ENCODE peak calls at places on chromosomes 13 and 19, in four cellular contexts. One of them, this sample, is unnamed.

GRCh38 chr13:47426126-47426849 is 529.4 kb upstream of the HTR2A start:
- DNase-seq in IMR-90: peak; percentile 86
- DNase-seq in mesendoderm: no peak
- DNase-seq in H1: no peak
- DNase-seq in this sample: no peak

GRCh38 chr13:110628952-110629701 is 13.8 kb downstream of the NAXD start:
- DNase-seq in IMR-90: no peak
- DNase-seq in mesendoderm: no peak
- DNase-seq in H1: no peak
- DNase-seq in this sample: no peak

GRCh38 chr19:21603431-21604153 is 98.2 kb downstream of the ZNF429 start:
- DNase-seq in IMR-90: no peak
- DNase-seq in mesendoderm: peak; percentile 57
- DNase-seq in H1: no peak
- DNase-seq in this sample: no peak

GRCh38 chr19:3083964-3084363 is 10.2 kb upstream of the GNA11 start:
- DNase-seq in IMR-90: no peak
- DNase-seq in mesendoderm: no peak
- DNase-seq in H1: no peak
- DNase-seq in this sample: no peak

GRCh38 chr19:11373166-11373884 is 1.1 kb upstream of the SWSAP1 start:
- DNase-seq in IMR-90: no peak
- DNase-seq in mesendoderm: peak; percentile 82
- DNase-seq in H1: no peak
- DNase-seq in this sample: peak; percentile 74

GRCh38 chr13:27006519-27007161 is 165.0 kb downstream of the USP12 start:
- DNase-seq in IMR-90: peak; percentile 12
- DNase-seq in mesendoderm: peak; percentile 22
- DNase-seq in H1: peak; percentile 68
- DNase-seq in this sample: peak; percentile 59

GRCh38 chr19:41064974-41065569 is 23.2 kb upstream of the CYP2A13 start:
- DNase-seq in IMR-90: peak; percentile 43
- DNase-seq in mesendoderm: peak; percentile 70
- DNase-seq in H1: no peak
- DNase-seq in this sample: peak; percentile 54

GRCh38 chr13:83281666-83282065 is 600.6 kb downstream of the SLITRK1 start:
- DNase-seq in IMR-90: no peak
- DNase-seq in mesendoderm: no peak
- DNase-seq in H1: no peak
- DNase-seq in this sample: no peak

GRCh38 chr13:33349314-33349995 is 63.9 kb upstream of the STARD13 start:
- DNase-seq in IMR-90: no peak
- DNase-seq in mesendoderm: peak; percentile 43
- DNase-seq in H1: no peak
- DNase-seq in this sample: peak; percentile 47

GRCh38 chr19:55085923-55086715 is 10.4 kb downstream of the EPS8L1 start:
- DNase-seq in IMR-90: no peak
- DNase-seq in mesendoderm: peak; percentile 41
- DNase-seq in H1: peak; percentile 69
- DNase-seq in this sample: no peak

GRCh38 chr19:14114854-14115253 is 2.7 kb downstream of the PRKACA start:
- DNase-seq in IMR-90: no peak
- DNase-seq in mesendoderm: peak; percentile 40
- DNase-seq in H1: peak; percentile 85
- DNase-seq in this sample: peak; percentile 67

GRCh38 chr13:22114630-22115311 is 443.9 kb downstream of the FGF9 start:
- DNase-seq in IMR-90: peak; percentile 78
- DNase-seq in mesendoderm: no peak
- DNase-seq in H1: no peak
- DNase-seq in this sample: no peak

GRCh38 chr13:110624766-110625756 is 9.7 kb downstream of the NAXD start:
- DNase-seq in IMR-90: no peak
- DNase-seq in mesendoderm: no peak
- DNase-seq in H1: peak; percentile 43
- DNase-seq in this sample: no peak

GRCh38 chr19:55452381-55453325 is 8.8 kb downstream of the ISOC2 start:
- DNase-seq in IMR-90: peak; percentile 79
- DNase-seq in mesendoderm: peak; percentile 92
- DNase-seq in H1: peak; percentile 95
- DNase-seq in this sample: peak; percentile 93

GRCh38 chr19:33032218-33032781 is 32.4 kb downstream of the RHPN2 start:
- DNase-seq in IMR-90: no peak
- DNase-seq in mesendoderm: peak; percentile 90
- DNase-seq in H1: no peak
- DNase-seq in this sample: no peak

GRCh38 chr13:27660511-27660910 is 38.8 kb downstream of the POLR1D start:
- DNase-seq in IMR-90: no peak
- DNase-seq in mesendoderm: no peak
- DNase-seq in H1: no peak
- DNase-seq in this sample: no peak

GRCh38 chr13:89465366-89465765 is 1794.2 kb downstream of the SLITRK5 start:
- DNase-seq in IMR-90: no peak
- DNase-seq in mesendoderm: no peak
- DNase-seq in H1: no peak
- DNase-seq in this sample: no peak

GRCh38 chr19:45623984-45624383 is 15.2 kb downstream of the EML2 start:
- DNase-seq in IMR-90: no peak
- DNase-seq in mesendoderm: no peak
- DNase-seq in H1: no peak
- DNase-seq in this sample: no peak
- H4K5ac ChIP-seq in IMR-90: no peak overlapping the region
- H4K5ac ChIP-seq in mesendoderm: no peak overlapping the region
- H4K5ac ChIP-seq in H1: no peak overlapping the region
- H4K5ac ChIP-seq in this sample: no peak overlapping the region

DNA sequence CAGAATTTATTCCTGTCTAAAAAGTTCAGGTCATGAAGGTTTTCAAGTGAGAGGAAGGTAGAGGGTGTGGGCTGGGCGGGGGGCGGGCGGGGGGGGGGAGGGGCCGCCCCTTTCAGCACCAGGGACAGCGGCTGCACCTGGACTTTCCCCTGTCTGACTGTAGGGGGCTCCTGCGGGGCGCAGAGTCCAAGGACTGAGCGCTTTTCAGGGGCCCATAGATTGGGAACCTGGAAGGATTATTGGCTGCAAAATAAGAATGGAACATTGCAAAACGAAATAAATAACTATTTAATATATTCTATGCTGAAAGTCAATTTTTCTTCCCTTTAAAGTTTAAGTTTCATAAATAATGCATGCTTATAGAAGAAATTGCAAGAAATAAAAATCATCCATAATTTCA is 8.9 kb upstream of the CYP4F3 start:
- DNase-seq in IMR-90: no peak
- DNase-seq in mesendoderm: peak; percentile 18
- DNase-seq in H1: no peak
- DNase-seq in this sample: peak; percentile 40
- H4K5ac ChIP-seq in IMR-90: no peak overlapping the region
- H4K5ac ChIP-seq in mesendoderm: no peak overlapping the region
- H4K5ac ChIP-seq in H1: no peak overlapping the region
- H4K5ac ChIP-seq in this sample: no peak overlapping the region

DNA sequence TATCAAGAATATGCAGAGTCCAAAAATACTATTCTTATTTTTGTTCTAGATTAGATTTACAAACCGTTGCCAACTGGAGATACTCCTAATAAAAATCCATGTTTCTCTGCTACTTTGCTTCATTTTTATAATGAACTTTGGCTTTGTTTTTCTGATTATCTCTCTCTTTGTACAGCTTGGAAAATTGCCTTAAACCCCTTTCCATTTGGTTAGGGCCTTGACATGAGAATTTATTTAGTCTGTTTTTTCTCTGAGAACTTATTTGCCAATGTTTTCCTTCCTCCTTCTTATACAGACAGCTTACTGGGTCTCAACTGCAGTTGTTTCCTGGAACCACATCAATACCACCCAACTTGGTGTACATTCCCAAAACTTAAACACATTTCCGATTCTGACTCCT is 555.4 kb downstream of the SLITRK6 start:
- DNase-seq in IMR-90: no peak
- DNase-seq in mesendoderm: no peak
- DNase-seq in H1: no peak
- DNase-seq in this sample: no peak
- H4K5ac ChIP-seq in IMR-90: no peak overlapping the region
- H4K5ac ChIP-seq in mesendoderm: no peak overlapping the region
- H4K5ac ChIP-seq in H1: no peak overlapping the region
- H4K5ac ChIP-seq in this sample: no peak overlapping the region

DNA sequence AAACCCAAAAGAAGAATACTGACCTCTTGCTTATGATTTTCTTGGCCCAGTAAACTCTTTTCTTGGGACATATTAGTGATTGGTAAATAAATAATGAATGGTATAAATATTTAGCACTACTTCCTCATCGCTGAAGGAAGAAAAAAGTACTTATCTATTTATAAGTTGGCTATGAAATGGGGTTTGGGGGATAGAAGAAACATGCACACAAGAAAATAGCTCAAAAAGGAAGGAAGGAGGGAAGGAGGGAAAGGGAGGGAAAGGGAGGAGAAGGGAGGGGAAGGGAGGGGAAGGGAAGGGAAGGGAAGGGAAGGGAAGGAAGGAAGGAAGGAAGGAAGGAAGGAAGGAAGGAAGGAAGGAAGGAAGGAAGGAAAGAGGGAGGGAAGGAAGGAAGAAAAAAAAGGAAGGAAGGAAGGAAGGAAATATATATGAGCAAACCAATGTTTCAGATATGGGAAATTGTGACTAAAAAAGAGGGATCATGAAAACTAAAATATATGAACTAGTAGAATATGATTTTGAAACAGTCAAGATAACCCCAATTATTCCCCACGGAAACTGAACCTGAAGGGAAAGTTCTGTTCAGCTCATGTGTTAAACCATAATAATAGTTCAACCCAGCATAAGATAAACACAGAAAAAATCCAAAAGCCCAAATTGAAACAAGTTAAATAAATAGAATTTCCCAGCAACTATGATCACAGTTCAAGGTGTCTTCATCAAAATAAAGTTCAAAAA is 75.3 kb downstream of the FGF14 start:
- DNase-seq in IMR-90: no peak
- DNase-seq in mesendoderm: no peak
- DNase-seq in H1: no peak
- DNase-seq in this sample: no peak
- H4K5ac ChIP-seq in IMR-90: no peak overlapping the region
- H4K5ac ChIP-seq in mesendoderm: no peak overlapping the region
- H4K5ac ChIP-seq in H1: no peak overlapping the region
- H4K5ac ChIP-seq in this sample: no peak overlapping the region

GRCh38 chr19:27714857-27715256 is 1498.1 kb downstream of the UQCRFS1 start:
- DNase-seq in IMR-90: no peak
- DNase-seq in mesendoderm: no peak
- DNase-seq in H1: no peak
- DNase-seq in this sample: no peak

GRCh38 chr19:27705896-27706295 is 1507.1 kb downstream of the UQCRFS1 start:
- DNase-seq in IMR-90: no peak
- DNase-seq in mesendoderm: no peak
- DNase-seq in H1: no peak
- DNase-seq in this sample: no peak

GRCh38 chr19:27709496-27709895 is 1503.5 kb downstream of the UQCRFS1 start:
- DNase-seq in IMR-90: no peak
- DNase-seq in mesendoderm: no peak
- DNase-seq in H1: no peak
- DNase-seq in this sample: no peak
- H4K5ac ChIP-seq in IMR-90: no peak overlapping the region
- H4K5ac ChIP-seq in mesendoderm: no peak overlapping the region
- H4K5ac ChIP-seq in H1: no peak overlapping the region
- H4K5ac ChIP-seq in this sample: no peak overlapping the region

GRCh38 chr13:50576156-50576555 is 267.3 kb downstream of the DLEU7 start:
- DNase-seq in IMR-90: no peak
- DNase-seq in mesendoderm: no peak
- DNase-seq in H1: no peak
- DNase-seq in this sample: no peak

GRCh38 chr13:50573046-50573445 is 270.4 kb downstream of the DLEU7 start:
- DNase-seq in IMR-90: no peak
- DNase-seq in mesendoderm: no peak
- DNase-seq in H1: no peak
- DNase-seq in this sample: no peak

GRCh38 chr13:50577806-50578205 is 265.7 kb downstream of the DLEU7 start:
- DNase-seq in IMR-90: no peak
- DNase-seq in mesendoderm: no peak
- DNase-seq in H1: no peak
- DNase-seq in this sample: no peak

GRCh38 chr13:50574731-50575130 is 268.8 kb downstream of the DLEU7 start:
- DNase-seq in IMR-90: no peak
- DNase-seq in mesendoderm: no peak
- DNase-seq in H1: no peak
- DNase-seq in this sample: no peak

DNA sequence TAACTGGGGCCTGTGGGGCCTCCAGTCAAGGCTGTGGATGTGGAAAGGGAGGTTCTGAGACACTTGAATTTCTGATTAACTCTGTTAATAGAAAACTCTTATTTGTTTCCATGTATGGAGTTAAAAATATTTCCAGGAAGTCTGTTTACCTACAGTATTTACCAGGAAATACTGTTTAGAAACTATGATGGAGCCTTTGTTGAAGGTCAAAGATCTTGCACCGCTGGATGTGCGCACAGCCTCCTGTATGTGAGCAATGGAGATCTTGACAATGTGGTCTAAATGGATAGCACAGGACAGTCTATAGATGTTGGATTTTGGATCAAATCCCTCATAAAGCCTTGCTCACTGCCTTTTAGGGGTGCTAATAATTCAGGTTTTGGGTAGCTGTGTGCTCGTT is 268.4 kb downstream of the DLEU7 start:
- DNase-seq in IMR-90: no peak
- DNase-seq in mesendoderm: no peak
- DNase-seq in H1: no peak
- DNase-seq in this sample: no peak
- H4K5ac ChIP-seq in IMR-90: no peak overlapping the region
- H4K5ac ChIP-seq in mesendoderm: no peak overlapping the region
- H4K5ac ChIP-seq in H1: no peak overlapping the region
- H4K5ac ChIP-seq in this sample: no peak overlapping the region

GRCh38 chr19:8194528-8195275 is 14.5 kb upstream of the CERS4 start:
- DNase-seq in IMR-90: no peak
- DNase-seq in mesendoderm: no peak
- DNase-seq in H1: no peak
- DNase-seq in this sample: no peak
- H4K5ac ChIP-seq in IMR-90: no peak overlapping the region
- H4K5ac ChIP-seq in mesendoderm: no peak overlapping the region
- H4K5ac ChIP-seq in H1: peak overlapping the region; percentile 42
- H4K5ac ChIP-seq in this sample: no peak overlapping the region

GRCh38 chr19:52725528-52725961 is 9.3 kb downstream of the ZNF611 start:
- DNase-seq in IMR-90: no peak
- DNase-seq in mesendoderm: no peak
- DNase-seq in H1: no peak
- DNase-seq in this sample: no peak

GRCh38 chr19:52722062-52723005 is 12.5 kb downstream of the ZNF611 start:
- DNase-seq in IMR-90: peak; percentile 93
- DNase-seq in mesendoderm: no peak
- DNase-seq in H1: no peak
- DNase-seq in this sample: no peak

GRCh38 chr19:52724701-52725514 is 9.9 kb downstream of the ZNF611 start:
- DNase-seq in IMR-90: no peak
- DNase-seq in mesendoderm: no peak
- DNase-seq in H1: no peak
- DNase-seq in this sample: no peak
- H4K5ac ChIP-seq in IMR-90: no peak overlapping the region
- H4K5ac ChIP-seq in mesendoderm: no peak overlapping the region
- H4K5ac ChIP-seq in H1: no peak overlapping the region
- H4K5ac ChIP-seq in this sample: no peak overlapping the region